ENCODE peak calls at places on chromosomes 12 and 14, in nine cellular contexts. N, T, F, L, C, P, Y, V and K are unnamed samples.
A peak's percentile ranks its signal among the peaks of the same experiment; 100 is the strongest.

GRCh38 chr12:131222271-131223139 is 268.8 kb downstream of the ADGRD1 start:
- DNase-seq in N (no peak), T (no peak), F (no peak), L (no peak), C (no peak), P (no peak), Y (no peak), V (no peak), K (no peak)

GRCh38 chr14:100252684-100253083 is 13.7 kb downstream of the YY1 start:
- DNase-seq in N (no peak), T (no peak), F (no peak), L (no peak), C (no peak), P (no peak), Y (no peak), V (no peak), K (no peak)

GRCh38 chr12:26239127-26239500 is 43.7 kb downstream of the SSPN start:
- DNase-seq in N (no peak), T (no peak), F (no peak), L (no peak), C (no peak), P (no peak), Y (no peak), V (no peak), K (no peak)

GRCh38 chr12:131618303-131618658 is 92.6 kb upstream of the SFSWAP start:
- DNase-seq in N (no peak), T (no peak), F (no peak), L (no peak), C (no peak), P (no peak), Y (no peak), V (no peak), K (no peak)

GRCh38 chr14:95533822-95534221 is 1.0 kb upstream of the GLRX5 start:
- DNase-seq in N (no peak), T (peak; percentile 37), F (no peak), L (no peak), C (no peak), P (peak; percentile 66), Y (no peak), V (no peak), K (no peak)

GRCh38 chr12:121530600-121531355 is 50.0 kb downstream of the KDM2B start:
- DNase-seq in N (peak; percentile 87), T (peak; percentile 77), F (no peak), L (peak; percentile 84), C (no peak), P (peak; percentile 78), Y (peak; percentile 82), V (peak; percentile 65), K (peak; percentile 38)

GRCh38 chr14:52834440-52834842 is 43.0 kb upstream of the GNPNAT1 start:
- DNase-seq in N (no peak), T (no peak), F (peak; percentile 58), L (no peak), C (peak; percentile 48), P (no peak), Y (peak; percentile 79), V (no peak), K (no peak)

GRCh38 chr12:75878382-75878720 is 153.2 kb downstream of the PHLDA1 start:
- DNase-seq in N (no peak), T (no peak), F (peak; percentile 74), L (no peak), C (no peak), P (no peak), Y (no peak), V (no peak), K (peak; percentile 24)

GRCh38 chr14:92513204-92513965 is at the start of gene RIN3:
- DNase-seq in N (peak; percentile 80), T (peak; percentile 64), F (peak; percentile 46), L (peak; percentile 61), C (no peak), P (peak; percentile 72), Y (peak; percentile 59), V (no peak), K (no peak)

GRCh38 chr12:77845831-77846230 is 15.1 kb downstream of the NAV3 start:
- DNase-seq in N (no peak), T (no peak), F (peak; percentile 59), L (no peak), C (no peak), P (no peak), Y (peak; percentile 45), V (no peak), K (no peak)

GRCh38 chr14:101958418-101959185 is 5.8 kb upstream of the DYNC1H1 start:
- DNase-seq in N (peak; percentile 58), T (no peak), F (no peak), L (no peak), C (no peak), P (no peak), Y (no peak), V (no peak), K (no peak)

GRCh38 chr14:101961746-101962502 is 2.4 kb upstream of the DYNC1H1 start:
- DNase-seq in N (no peak), T (no peak), F (no peak), L (no peak), C (no peak), P (peak; percentile 46), Y (no peak), V (no peak), K (no peak)

GRCh38 chr14:101959277-101959676 is 5.1 kb upstream of the DYNC1H1 start:
- DNase-seq in N (peak; percentile 47), T (no peak), F (no peak), L (no peak), C (no peak), P (no peak), Y (no peak), V (no peak), K (no peak)

GRCh38 chr14:101961011-101961721 is 3.2 kb upstream of the DYNC1H1 start:
- DNase-seq in N (peak; percentile 87), T (peak; percentile 88), F (peak; percentile 60), L (peak; percentile 77), C (no peak), P (peak; percentile 85), Y (peak; percentile 70), V (peak; percentile 80), K (peak; percentile 49)

DNA sequence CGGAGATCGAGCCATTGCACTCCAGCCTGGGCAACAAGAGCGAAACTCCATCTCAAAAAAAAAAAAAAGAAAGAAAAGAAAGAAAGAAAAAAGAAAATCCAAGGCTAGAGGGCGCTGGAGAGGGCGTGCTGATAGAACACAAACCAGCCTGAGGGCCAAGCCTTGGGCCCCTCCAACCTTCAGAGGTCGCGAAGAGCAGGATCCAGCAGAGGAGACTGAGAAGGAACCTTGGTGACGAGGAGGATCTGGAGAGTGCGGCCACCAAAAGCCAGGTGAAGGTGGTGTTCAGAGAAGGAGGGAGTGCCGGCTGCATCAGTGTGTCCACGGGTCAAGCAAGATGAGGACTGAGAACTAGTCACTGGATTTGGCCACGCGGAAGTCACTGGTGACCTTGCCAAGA is 4.1 kb upstream of the DYNC1H1 start:
- DNase-seq in N (peak; percentile 61), T (peak; percentile 51), F (no peak), L (no peak), C (no peak), P (no peak), Y (no peak), V (no peak), K (no peak)
- TF ChIP-seq CTCF in N (no peak), T (peak; percentile 33), F (peak; percentile 53), L (peak; percentile 34), C (peak; percentile 60), P (no peak), Y (peak; percentile 57), V (no peak), K (peak; percentile 42)

DNA sequence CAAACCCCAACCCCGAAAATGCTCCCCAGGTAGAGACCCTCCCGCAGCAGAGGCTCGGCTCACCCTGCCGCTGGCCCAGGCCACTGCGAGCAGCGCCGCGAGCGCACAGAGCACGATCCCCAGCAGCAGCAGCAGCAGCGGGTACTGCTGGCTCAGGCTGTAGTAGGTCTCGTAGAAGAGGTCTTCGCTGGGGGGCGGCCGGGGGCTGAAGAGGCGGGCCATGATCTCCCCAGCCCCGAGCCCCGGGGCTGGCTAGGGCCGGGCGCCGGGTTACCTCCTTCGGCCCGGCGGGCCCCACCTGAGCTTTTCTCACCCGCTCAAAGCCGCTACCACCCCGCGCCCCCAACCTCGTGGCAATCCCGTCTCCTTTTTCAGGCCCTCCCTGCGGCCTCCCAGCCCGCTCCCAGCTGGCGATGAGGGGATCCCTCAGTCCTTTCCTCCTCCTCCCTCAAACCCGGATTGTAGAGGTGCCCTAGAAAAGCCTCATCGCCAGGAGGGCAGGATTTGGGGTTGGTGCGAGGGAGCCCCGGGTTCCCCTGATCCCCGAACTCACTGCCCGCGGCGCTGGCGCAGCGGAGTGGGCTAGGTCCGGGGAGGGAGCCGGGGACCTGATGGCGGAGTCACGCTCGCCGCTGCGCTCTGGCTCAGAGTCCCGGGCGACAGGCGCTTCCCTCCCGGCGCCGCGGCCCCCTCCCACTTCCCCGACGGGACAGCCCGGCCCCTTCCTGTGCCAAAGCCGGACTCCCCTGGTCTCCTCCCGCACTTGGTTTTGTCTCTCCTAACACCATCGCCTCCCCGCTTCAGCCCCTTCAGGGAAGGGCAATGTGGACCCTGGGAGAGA is at the start of gene ADCY4:
- DNase-seq in N (no peak), T (peak; percentile 54), F (no peak), L (no peak), C (no peak), P (peak; percentile 68), Y (no peak), V (no peak), K (no peak)
- TF ChIP-seq CTCF in N (no peak), T (no peak), F (no peak), L (no peak), C (no peak), P (no peak), Y (no peak), V (no peak), K (no peak)

DNA sequence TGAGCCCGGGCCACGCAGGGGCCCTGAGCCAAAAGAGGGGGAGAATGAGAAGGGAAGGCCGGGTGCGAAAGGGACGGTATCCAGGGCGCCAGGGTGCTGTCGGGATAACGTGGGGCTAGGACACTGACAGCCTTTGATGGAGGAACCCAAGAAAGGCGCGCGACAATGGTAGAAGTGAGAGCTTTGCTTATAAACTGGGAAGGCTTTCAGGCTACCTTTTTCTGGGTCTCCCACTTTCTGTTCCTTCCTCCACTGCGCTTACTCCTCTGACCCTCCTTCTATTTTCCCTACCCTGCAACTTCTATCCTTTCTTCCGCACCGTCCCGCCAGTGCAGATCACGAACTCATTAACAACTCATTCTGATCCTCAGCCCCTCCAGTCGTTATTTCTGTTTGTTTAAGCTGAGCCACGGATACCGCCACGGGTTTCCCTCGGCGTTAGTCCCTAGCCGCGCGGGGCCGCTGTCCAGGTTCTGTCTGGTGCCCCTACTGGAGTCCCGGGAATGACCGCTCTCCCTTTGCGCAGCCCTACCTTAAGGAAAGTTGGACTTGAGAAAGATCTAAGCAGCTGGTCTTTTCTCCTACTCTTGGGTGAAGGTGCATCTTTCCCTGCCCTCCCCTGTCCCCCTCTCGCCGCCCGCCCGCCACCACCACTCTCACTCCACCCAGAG is 3.0 kb downstream of the SSTR1 start:
- DNase-seq in N (no peak), T (no peak), F (no peak), L (no peak), C (no peak), P (peak; percentile 59), Y (peak; percentile 71), V (no peak), K (no peak)
- TF ChIP-seq CTCF in N (no peak), T (no peak), F (no peak), L (no peak), C (peak; percentile 57), P (peak; percentile 14), Y (peak; percentile 52), V (no peak), K (peak; percentile 35)

GRCh38 chr12:113359939-113360748 is 1.8 kb downstream of the PLBD2 start:
- DNase-seq in N (no peak), T (no peak), F (no peak), L (no peak), C (no peak), P (no peak), Y (peak; percentile 18), V (no peak), K (no peak)
- TF ChIP-seq CTCF in N (no peak), T (no peak), F (no peak), L (no peak), C (no peak), P (no peak), Y (peak; percentile 36), V (no peak), K (peak; percentile 3)

GRCh38 chr12:96208801-96209534 is 14.8 kb downstream of the ELK3 start:
- DNase-seq in N (peak; percentile 50), T (peak; percentile 74), F (no peak), L (no peak), C (no peak), P (peak; percentile 55), Y (no peak), V (no peak), K (no peak)
- TF ChIP-seq CTCF in N (no peak), T (no peak), F (no peak), L (no peak), C (peak; percentile 2), P (no peak), Y (no peak), V (no peak), K (no peak)